ENCODE peak calls at places on chromosomes 4 and X, in four cellular contexts. One of them, this sample, is unnamed.

GRCh38 chr4:182832352-182833120 is 84.7 kb downstream of the DCTD start:
- DNase-seq in GM12878: no peak
- DNase-seq in HepG2: peak
- DNase-seq in K562: no peak
- DNase-seq in this sample: no peak

GRCh38 chr4:163694385-163694784 is 199.9 kb downstream of the TMA16 start:
- DNase-seq in HepG2: no peak
- DNase-seq in GM12878: no peak
- DNase-seq in K562: no peak
- DNase-seq in this sample: peak

GRCh38 chrX:1153940-1154339 is 58.5 kb downstream of the CRLF2 start:
- DNase-seq in HepG2: no peak
- DNase-seq in K562: no peak
- DNase-seq in GM12878: no peak
- DNase-seq in this sample: no peak

GRCh38 chr4:183098080-183098722 is 856 bp upstream of the WWC2 start:
- DNase-seq in GM12878: no peak
- DNase-seq in K562: peak
- DNase-seq in HepG2: peak
- DNase-seq in this sample: peak

GRCh38 chr4:128380306-128380705 is 92.7 kb upstream of the PGRMC2 start:
- DNase-seq in K562: no peak
- DNase-seq in GM12878: no peak
- DNase-seq in HepG2: no peak
- DNase-seq in this sample: no peak

GRCh38 chr4:37008199-37008598 is 236.3 kb upstream of the NWD2 start:
- DNase-seq in K562: no peak
- DNase-seq in GM12878: no peak
- DNase-seq in HepG2: peak
- DNase-seq in this sample: no peak

GRCh38 chrX:39871648-39872047 is 226.1 kb downstream of the BCOR start:
- DNase-seq in GM12878: no peak
- DNase-seq in K562: no peak
- DNase-seq in HepG2: no peak
- DNase-seq in this sample: no peak

GRCh38 chr4:73664470-73664869 is 44.2 kb upstream of the RASSF6 start:
- DNase-seq in HepG2: no peak
- DNase-seq in GM12878: no peak
- DNase-seq in K562: no peak
- DNase-seq in this sample: no peak

GRCh38 chr4:27003602-27004238 is 143.1 kb downstream of the STIM2 start:
- DNase-seq in GM12878: no peak
- DNase-seq in HepG2: no peak
- DNase-seq in K562: no peak
- DNase-seq in this sample: no peak

DNA sequence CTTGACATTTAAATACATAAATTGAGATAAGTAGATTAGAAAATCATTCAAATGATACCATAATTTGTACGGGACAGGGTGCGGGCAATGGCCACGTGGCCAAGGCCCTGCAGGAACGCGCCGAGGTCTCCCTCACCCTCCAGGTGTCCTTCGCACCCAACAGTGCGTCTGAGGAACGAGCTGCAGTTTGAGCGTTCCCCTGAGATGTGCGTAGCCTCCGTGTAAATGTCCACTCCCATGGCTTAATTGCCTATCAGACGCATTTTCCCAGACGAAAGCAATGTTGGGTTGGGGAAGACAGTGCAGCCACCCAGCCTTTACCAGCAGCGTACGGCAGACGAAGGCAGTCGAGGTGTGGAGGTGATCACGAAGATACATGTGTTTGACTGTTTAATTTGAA is 56.4 kb downstream of the CPLX1 start:
- DNase-seq in HepG2: no peak
- DNase-seq in GM12878: no peak
- DNase-seq in K562: no peak
- DNase-seq in this sample: no peak
- TF ChIP-seq POLR2AphosphoS5 in HepG2: no peak
- TF ChIP-seq POLR2AphosphoS5 in GM12878: no peak
- TF ChIP-seq POLR2AphosphoS5 in K562: no peak
- TF ChIP-seq POLR2AphosphoS5 in this sample: no peak

GRCh38 chr4:38898245-38898644 is 30.6 kb downstream of the FAM114A1 start:
- DNase-seq in K562: no peak
- DNase-seq in HepG2: no peak
- DNase-seq in GM12878: no peak
- DNase-seq in this sample: no peak
- TF ChIP-seq REST in K562: no peak
- TF ChIP-seq REST in HepG2: no peak
- TF ChIP-seq REST in GM12878: no peak
- TF ChIP-seq REST in this sample: no peak

DNA sequence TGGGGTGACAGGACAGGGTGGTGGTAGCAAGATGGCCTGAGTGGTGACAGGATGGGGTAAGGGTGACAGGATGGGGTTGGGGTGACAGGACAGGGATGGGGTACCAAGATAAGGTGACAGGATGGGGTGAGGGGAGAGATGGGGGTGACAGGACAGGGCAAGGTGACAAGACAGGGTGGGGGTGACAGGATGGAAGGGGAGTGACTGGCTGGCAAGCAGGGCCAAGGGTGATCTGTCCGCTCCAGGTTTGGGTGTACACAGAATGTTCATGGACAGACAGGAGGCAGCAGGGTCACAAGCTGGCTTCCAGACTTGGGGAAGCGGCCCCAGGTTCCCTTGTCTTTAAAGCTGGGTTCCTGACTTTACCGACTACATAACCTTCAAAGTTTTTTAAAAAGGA is 23.3 kb downstream of the RNF212 start:
- DNase-seq in HepG2: no peak
- DNase-seq in K562: no peak
- DNase-seq in GM12878: no peak
- DNase-seq in this sample: no peak
- TF ChIP-seq JUNB in HepG2: no peak
- TF ChIP-seq JUNB in K562: no peak
- TF ChIP-seq JUNB in GM12878: no peak
- TF ChIP-seq JUNB in this sample: no peak

DNA sequence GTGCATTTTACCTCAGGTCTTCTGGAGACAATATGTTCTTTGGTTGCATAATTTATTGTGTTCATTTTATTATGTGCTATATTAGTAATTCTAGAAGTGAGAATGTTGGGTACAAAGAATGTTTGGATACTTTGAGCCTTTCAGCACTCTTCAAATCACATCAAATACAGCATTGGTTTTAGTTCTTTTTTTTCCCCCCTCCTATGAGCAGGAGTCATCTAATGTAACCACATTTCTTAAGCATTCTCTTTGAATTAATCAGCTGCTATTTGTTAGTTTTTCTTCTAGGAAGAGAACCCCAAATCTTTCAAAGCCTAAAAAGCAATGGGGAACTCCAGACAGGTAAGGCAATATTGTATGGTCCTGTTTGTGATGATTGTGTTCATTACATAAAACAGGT is 46.7 kb downstream of the ARL9 start:
- DNase-seq in GM12878: no peak
- DNase-seq in K562: no peak
- DNase-seq in HepG2: no peak
- DNase-seq in this sample: no peak
- TF ChIP-seq POLR2AphosphoS5 in GM12878: no peak
- TF ChIP-seq POLR2AphosphoS5 in K562: no peak
- TF ChIP-seq POLR2AphosphoS5 in HepG2: no peak
- TF ChIP-seq POLR2AphosphoS5 in this sample: no peak

GRCh38 chrX:14235004-14235403 is 205.3 kb upstream of the GEMIN8 start:
- DNase-seq in GM12878: no peak
- DNase-seq in K562: no peak
- DNase-seq in HepG2: no peak
- DNase-seq in this sample: peak
- TF ChIP-seq REST in GM12878: peak
- TF ChIP-seq REST in K562: no peak
- TF ChIP-seq REST in HepG2: no peak
- TF ChIP-seq REST in this sample: peak

DNA sequence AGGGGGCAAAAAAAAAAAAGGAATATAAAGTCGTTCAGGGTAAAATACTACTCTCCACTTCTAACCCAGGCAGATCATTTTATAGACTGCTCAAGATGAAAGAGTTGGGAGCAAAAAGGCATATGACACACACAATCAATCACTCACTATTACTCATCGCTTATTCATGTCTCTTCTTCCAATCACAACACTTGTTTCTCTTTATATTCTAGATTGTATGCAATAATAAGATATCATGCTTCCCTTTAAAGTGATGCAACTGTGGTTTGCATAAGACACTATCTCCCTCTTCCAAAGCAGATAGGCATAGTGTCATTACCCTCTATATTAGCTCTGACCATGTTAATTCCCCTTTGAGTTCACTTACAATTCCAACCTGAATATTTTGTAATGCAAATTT is 154.8 kb upstream of the EPHA5 start:
- DNase-seq in K562: no peak
- DNase-seq in GM12878: no peak
- DNase-seq in HepG2: no peak
- DNase-seq in this sample: no peak
- TF ChIP-seq JUNB in K562: no peak
- TF ChIP-seq JUNB in GM12878: no peak
- TF ChIP-seq JUNB in HepG2: no peak
- TF ChIP-seq JUNB in this sample: no peak

DNA sequence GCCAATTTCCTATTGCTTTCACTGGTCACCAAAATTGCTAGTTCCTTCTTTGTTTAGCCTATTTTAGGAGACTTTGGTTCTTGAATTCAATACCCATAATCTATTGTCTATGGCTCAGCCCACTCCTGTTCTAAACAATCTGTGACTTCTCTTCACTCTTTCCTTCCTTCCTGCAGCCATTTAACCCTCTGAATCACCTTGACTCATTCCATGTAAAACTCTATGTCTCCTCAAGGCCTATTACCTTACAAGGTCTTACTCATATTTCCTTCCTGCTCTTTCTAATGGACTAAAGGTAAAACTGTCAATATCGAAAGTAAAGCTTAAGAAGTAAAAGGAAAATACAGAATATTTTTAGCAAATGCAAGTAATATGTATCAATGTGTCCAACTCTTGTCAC is 301.6 kb downstream of the ARHGAP24 start:
- DNase-seq in GM12878: no peak
- DNase-seq in HepG2: no peak
- DNase-seq in K562: no peak
- DNase-seq in this sample: no peak
- TF ChIP-seq POLR2AphosphoS5 in GM12878: no peak
- TF ChIP-seq POLR2AphosphoS5 in HepG2: no peak
- TF ChIP-seq POLR2AphosphoS5 in K562: no peak
- TF ChIP-seq POLR2AphosphoS5 in this sample: no peak